ENCODE peak calls at places on chromosomes 2 and 18, in ten cellular contexts. U is heart right ventricle; T is IMR-90; S is right lobe of liver; O is left lung; J is CD8-positive, alpha-beta T cell; E is lower lobe of right lung; Z is A549; W is left ventricle myocardium inferior; I is uterus. B is an unnamed sample.

GRCh38 chr2:19409001-19409400 is 50.6 kb upstream of the OSR1 start:
- DNase-seq in U (no peak), J (no peak), T (no peak), S (no peak), Z (no peak), O (no peak), W (no peak), I (no peak), E (no peak), B (no peak)

GRCh38 chr2:206084468-206084869 is 1.5 kb downstream of the INO80D start:
- DNase-seq in U (peak; percentile 33), S (peak; percentile 78), Z (peak; percentile 85), W (peak; percentile 53), T (peak; percentile 82), I (peak; percentile 82), J (peak; percentile 6), E (peak; percentile 46), O (peak; percentile 67), B (peak; percentile 88)

GRCh38 chr2:73175663-73176204 is 26.6 kb upstream of the NOTO start:
- DNase-seq in Z (no peak), S (peak; percentile 84), I (peak; percentile 71), J (peak; percentile 74), W (peak; percentile 88), E (peak; percentile 89), T (peak; percentile 62), U (peak; percentile 84), O (peak; percentile 76), B (peak; percentile 65)

GRCh38 chr18:46567196-46567595 is 89.8 kb downstream of the LOXHD1 start:
- DNase-seq in S (no peak), U (no peak), W (no peak), I (no peak), O (no peak), J (no peak), Z (no peak), E (no peak), T (no peak), B (no peak)

GRCh38 chr2:181104512-181105121 is 124.2 kb downstream of the UBE2E3 start:
- DNase-seq in E (no peak), Z (peak; percentile 58), U (no peak), T (peak; percentile 76), I (no peak), J (peak; percentile 27), O (no peak), W (no peak), S (no peak), B (no peak)

GRCh38 chr18:33596178-33596854 is 18.3 kb downstream of the ASXL3 start:
- DNase-seq in S (no peak), I (no peak), J (no peak), O (no peak), T (peak; percentile 68), E (no peak), W (no peak), Z (no peak), U (no peak), B (no peak)

GRCh38 chr2:150097891-150098595 is 389.4 kb downstream of the RND3 start:
- DNase-seq in E (no peak), W (no peak), T (peak; percentile 59), I (no peak), O (no peak), J (no peak), S (no peak), U (no peak), Z (peak; percentile 18), B (no peak)

GRCh38 chr2:157726946-157727345 is 98.3 kb upstream of the ACVR1C start:
- DNase-seq in E (no peak), W (no peak), U (no peak), S (no peak), O (no peak), J (no peak), Z (no peak), I (no peak), T (no peak), B (no peak)

GRCh38 chr18:77052297-77052645 is 80.3 kb downstream of the MBP start:
- DNase-seq in Z (no peak), S (no peak), O (no peak), T (no peak), J (no peak), E (no peak), W (no peak), U (no peak), I (no peak), B (no peak)

GRCh38 chr2:19357383-19358241 is 811 bp downstream of the OSR1 start:
- DNase-seq in J (no peak), E (no peak), I (peak; percentile 36), Z (no peak), S (no peak), T (peak; percentile 57), U (no peak), W (peak; percentile 25), O (no peak), B (no peak)

GRCh38 chr18:55228707-55229106 is 269.4 kb upstream of the CCDC68 start:
- DNase-seq in T (no peak), J (no peak), O (no peak), W (no peak), I (no peak), E (peak; percentile 47), Z (peak; percentile 13), S (no peak), U (peak; percentile 14), B (no peak)

GRCh38 chr2:237665713-237666143 is 38.3 kb downstream of the LRRFIP1 start:
- DNase-seq in S (no peak), O (no peak), I (no peak), E (no peak), Z (no peak), U (no peak), T (no peak), W (no peak), J (no peak), B (peak; percentile 68)
- TF ChIP-seq CTCF in S (no peak), O (no peak), I (peak; percentile 15), E (no peak), Z (no peak), U (no peak), T (no peak), W (no peak), J (no peak), B (no peak)

GRCh38 chr2:47083485-47083884 is 71.6 kb downstream of the STPG4 start:
- DNase-seq in U (no peak), Z (no peak), W (no peak), I (no peak), T (no peak), O (no peak), J (no peak), E (no peak), S (no peak), B (no peak)

GRCh38 chr2:47078541-47079482 is 76.3 kb downstream of the STPG4 start:
- DNase-seq in T (no peak), Z (peak; percentile 82), O (no peak), J (no peak), E (no peak), I (no peak), W (no peak), S (no peak), U (no peak), B (no peak)

GRCh38 chr2:47079515-47080412 is 75.3 kb downstream of the STPG4 start:
- DNase-seq in S (peak; percentile 55), E (peak; percentile 74), J (no peak), U (no peak), T (no peak), O (no peak), I (no peak), W (no peak), Z (no peak), B (no peak)

GRCh38 chr2:47082976-47083375 is 72.1 kb downstream of the STPG4 start:
- DNase-seq in Z (no peak), S (no peak), E (no peak), I (no peak), U (no peak), J (no peak), T (no peak), W (no peak), O (no peak), B (no peak)

DNA sequence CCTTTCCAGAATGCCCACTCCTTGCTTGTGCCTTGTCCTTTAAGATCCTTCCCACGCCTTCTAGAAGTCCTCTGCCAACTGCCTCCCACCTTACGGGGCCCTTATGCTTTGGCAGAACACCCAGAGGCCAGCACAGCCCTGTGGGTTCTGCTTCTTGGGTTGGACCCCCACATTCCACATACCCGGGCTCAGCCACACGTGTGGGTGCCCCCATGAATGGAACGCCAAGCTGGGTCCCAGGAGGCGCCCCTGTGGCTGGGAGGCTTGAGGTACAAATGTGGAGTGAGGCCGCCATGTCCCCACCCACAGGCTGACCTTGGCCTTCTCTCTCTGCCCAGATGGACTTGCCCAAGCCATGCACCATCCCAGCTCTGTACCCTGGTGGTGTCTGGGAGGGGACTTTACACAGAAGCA is 74.2 kb downstream of the STPG4 start:
- DNase-seq in Z (no peak), E (no peak), W (no peak), S (no peak), O (no peak), U (no peak), I (no peak), T (no peak), J (no peak), B (no peak)
- H3K4me1 ChIP-seq in Z (peaks cover 50% of the 10 kb centered on the region), E (peaks cover 66% of the 10 kb centered on the region), W (peaks cover 76% of the 10 kb centered on the region), S (peaks cover 22% of the 10 kb centered on the region), O (peaks cover 57% of the 10 kb centered on the region), U (peaks cover 66% of the 10 kb centered on the region), I (peaks cover 16% of the 10 kb centered on the region), T (peaks cover 26% of the 10 kb centered on the region), J (no peaks in the 10 kb centered on the region), B (peaks cover 16% of the 10 kb centered on the region)

GRCh38 chr2:9765611-9766531 is 77.4 kb upstream of the TAF1B start:
- DNase-seq in W (no peak), E (no peak), J (no peak), U (no peak), S (no peak), Z (no peak), T (no peak), O (no peak), I (no peak), B (peak; percentile 42)
- TF ChIP-seq CTCF in W (no peak), E (no peak), J (no peak), U (no peak), S (no peak), Z (peak; percentile 12), T (no peak), O (no peak), I (no peak), B (peak; percentile 46)

GRCh38 chr2:12702661-12703121 is 14.0 kb upstream of the TRIB2 start:
- DNase-seq in O (no peak), W (no peak), Z (no peak), U (no peak), I (peak; percentile 53), E (no peak), T (peak; percentile 90), S (no peak), J (no peak), B (no peak)
- H3K4me1 ChIP-seq in O (peaks cover 3% of the 10 kb centered on the region), W (peaks cover 13% of the 10 kb centered on the region), Z (no peaks in the 10 kb centered on the region), U (peaks cover 14% of the 10 kb centered on the region), I (no peaks in the 10 kb centered on the region), E (no peaks in the 10 kb centered on the region), T (peaks cover 11% of the 10 kb centered on the region), S (no peaks in the 10 kb centered on the region), J (peaks cover 9% of the 10 kb centered on the region), B (peaks cover 4% of the 10 kb centered on the region)

DNA sequence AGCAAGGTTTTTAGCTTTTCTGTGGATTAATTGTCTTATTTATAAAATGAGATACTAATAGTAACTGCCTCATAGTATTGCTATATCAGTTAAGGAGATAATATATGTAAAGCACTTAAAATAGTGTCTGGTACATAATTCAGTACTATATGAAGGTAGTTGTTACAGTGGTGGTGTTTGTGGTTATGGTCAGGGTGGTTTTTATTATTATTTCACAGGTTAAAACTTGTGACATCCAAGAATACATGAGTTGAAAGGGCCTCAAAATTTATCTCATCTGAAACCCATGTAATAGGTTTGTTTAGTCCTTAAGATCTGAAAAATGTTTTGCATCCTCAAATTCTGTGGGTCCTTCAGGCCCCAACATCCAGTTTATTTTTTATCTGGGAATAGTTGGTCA is 369.5 kb upstream of the LRATD1 start:
- DNase-seq in J (no peak), T (no peak), S (no peak), W (no peak), O (no peak), U (no peak), I (no peak), E (no peak), Z (no peak), B (no peak)
- TF ChIP-seq CTCF in J (no peak), T (no peak), S (no peak), W (no peak), O (no peak), U (no peak), I (no peak), E (no peak), Z (no peak), B (no peak)